ENCODE peak calls at places on chromosome 14, in four cellular contexts. D, N, M and P are unnamed samples.

GRCh38 chr14:32366995-32367394 is 37.9 kb downstream of the AKAP6 start:
- DNase-seq in D (no peak), N (no peak), M (no peak), P (no peak)

GRCh38 chr14:105519946-105520698 is 6.3 kb upstream of the TMEM121 start:
- DNase-seq in D (no peak), N (no peak), M (no peak), P (no peak)

GRCh38 chr14:56487090-56487667 is 92.4 kb upstream of the TMEM260 start:
- DNase-seq in D (peak; percentile 68), N (no peak), M (peak; percentile 17), P (no peak)

GRCh38 chr14:90111895-90112534 is 50.2 kb downstream of the KCNK13 start:
- DNase-seq in D (peak; percentile 88), N (no peak), M (peak; percentile 31), P (peak; percentile 64)

GRCh38 chr14:87944987-87945604 is 47.9 kb downstream of the GALC start:
- DNase-seq in D (peak; percentile 66), N (no peak), M (peak; percentile 62), P (no peak)

GRCh38 chr14:104968153-104968527 is 10.0 kb downstream of the AHNAK2 start:
- DNase-seq in D (peak; percentile 71), N (peak; percentile 93), M (peak; percentile 64), P (peak; percentile 76)

GRCh38 chr14:78254911-78255431 is 84.8 kb downstream of the NRXN3 start:
- DNase-seq in D (peak; percentile 18), N (no peak), M (peak; percentile 4), P (no peak)

GRCh38 chr14:93331375-93332031 is 1.3 kb downstream of the BTBD7 start:
- DNase-seq in D (peak; percentile 12), N (no peak), M (no peak), P (no peak)

GRCh38 chr14:25884657-25885056 is 713.2 kb downstream of the NOVA1 start:
- DNase-seq in D (no peak), N (no peak), M (no peak), P (no peak)

GRCh38 chr14:50321009-50321660 is 9.0 kb downstream of the DMAC2L start:
- DNase-seq in D (peak; percentile 97), N (peak; percentile 56), M (peak; percentile 91), P (peak; percentile 66)

GRCh38 chr14:98444077-98444476 is 827.9 kb downstream of the BCL11B start:
- DNase-seq in D (no peak), N (no peak), M (no peak), P (no peak)

GRCh38 chr14:50719911-50720759 is 52.0 kb upstream of the SAV1 start:
- DNase-seq in D (no peak), N (no peak), M (no peak), P (no peak)

GRCh38 chr14:38120109-38120508 is 87.6 kb upstream of the SSTR1 start:
- DNase-seq in D (no peak), N (no peak), M (no peak), P (no peak)

GRCh38 chr14:88248606-88249005 is 74.5 kb downstream of the KCNK10 start:
- DNase-seq in D (peak; percentile 58), N (no peak), M (peak; percentile 7), P (no peak)

GRCh38 chr14:54132485-54132884 is 175.9 kb upstream of the BMP4 start:
- DNase-seq in D (peak; percentile 51), N (no peak), M (no peak), P (no peak)

GRCh38 chr14:52446355-52446754 is 106.0 kb downstream of the TXNDC16 start:
- DNase-seq in D (no peak), N (no peak), M (no peak), P (no peak)

GRCh38 chr14:89221109-89221508 is 195.9 kb downstream of the FOXN3 start:
- DNase-seq in D (peak; percentile 20), N (no peak), M (peak; percentile 5), P (no peak)

GRCh38 chr14:94373708-94374107 is 14.7 kb downstream of the SERPINA1 start:
- DNase-seq in D (peak; percentile 73), N (no peak), M (peak; percentile 31), P (no peak)

GRCh38 chr14:61280092-61280525 is 1.0 kb downstream of the TMEM30B start:
- DNase-seq in D (peak; percentile 16), N (no peak), M (no peak), P (no peak)

GRCh38 chr14:102917469-102918211 is 4.8 kb upstream of the AMN start:
- DNase-seq in D (peak; percentile 37), N (no peak), M (peak; percentile 39), P (peak; percentile 54)

GRCh38 chr14:103317976-103318580 is 16.0 kb upstream of the EIF5 start:
- DNase-seq in D (no peak), N (no peak), M (no peak), P (no peak)

GRCh38 chr14:104358528-104359300 is 220.3 kb downstream of the KIF26A start:
- DNase-seq in D (no peak), N (no peak), M (no peak), P (no peak)

GRCh38 chr14:106691601-106692291 is 1165.4 kb downstream of the TMEM121 start:
- DNase-seq in D (no peak), N (no peak), M (peak; percentile 50), P (no peak)

GRCh38 chr14:37325332-37325731 is 127.6 kb downstream of the MIPOL1 start:
- DNase-seq in D (no peak), N (no peak), M (no peak), P (no peak)

GRCh38 chr14:95691591-95691990 is 5.4 kb downstream of the TCL1B start:
- DNase-seq in D (no peak), N (no peak), M (no peak), P (no peak)

GRCh38 chr14:80942158-80942738 is 710 bp upstream of the CEP128 start:
- DNase-seq in D (peak; percentile 27), N (no peak), M (no peak), P (no peak)

GRCh38 chr14:70809238-70810214 is at the start of gene MAP3K9:
- DNase-seq in D (peak; percentile 98), N (peak; percentile 66), M (peak; percentile 97), P (peak; percentile 100)

GRCh38 chr14:100124551-100125088 is 34.8 kb downstream of the DEGS2 start:
- DNase-seq in D (no peak), N (no peak), M (no peak), P (no peak)

GRCh38 chr14:54931598-54932340 is 29.1 kb upstream of the GCH1 start:
- DNase-seq in D (no peak), N (no peak), M (no peak), P (no peak)

GRCh38 chr14:100358396-100358795 is 35.3 kb downstream of the SLC25A47 start:
- DNase-seq in D (no peak), N (no peak), M (no peak), P (no peak)

GRCh38 chr14:102209224-102209966 is 69.7 kb downstream of the WDR20 start:
- DNase-seq in D (peak; percentile 21), N (no peak), M (peak; percentile 60), P (no peak)

GRCh38 chr14:51008416-51008815 is 64.1 kb upstream of the PYGL start:
- DNase-seq in D (no peak), N (no peak), M (no peak), P (no peak)

GRCh38 chr14:24179961-24180726 is 8.3 kb downstream of the REC8 start:
- DNase-seq in D (peak; percentile 43), N (no peak), M (no peak), P (no peak)

GRCh38 chr14:100601914-100602313 is 14.7 kb upstream of the BEGAIN start:
- DNase-seq in D (no peak), N (no peak), M (no peak), P (no peak)

GRCh38 chr14:87161502-87161901 is 831.5 kb downstream of the GALC start:
- DNase-seq in D (no peak), N (peak; percentile 30), M (no peak), P (no peak)

GRCh38 chr14:90778468-90779255 is 37.6 kb downstream of the TTC7B start:
- DNase-seq in D (no peak), N (no peak), M (no peak), P (no peak)

GRCh38 chr14:20857630-20858261 is 33.4 kb upstream of the RNASE3 start:
- DNase-seq in D (peak; percentile 68), N (peak; percentile 62), M (peak; percentile 56), P (peak; percentile 48)

DNA sequence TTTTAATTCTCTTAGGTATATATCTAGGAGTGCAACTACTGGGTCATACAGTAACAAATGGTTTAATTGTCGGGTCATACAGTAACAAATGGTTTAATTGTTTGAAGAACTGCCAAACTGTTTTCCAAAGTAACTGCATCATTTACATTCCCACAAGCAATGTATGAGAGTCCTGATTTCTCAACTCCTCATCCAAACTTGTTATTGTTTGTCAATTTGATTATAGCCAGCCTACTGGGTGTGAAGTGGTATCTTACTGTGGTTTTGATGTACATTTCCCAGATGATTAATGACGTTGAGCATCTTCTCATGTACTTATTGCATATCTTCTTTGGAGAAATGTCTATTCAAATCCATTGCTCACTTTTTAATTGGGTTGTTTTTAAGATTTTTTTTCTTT is 67.6 kb upstream of the CFL2 start:
- DNase-seq in D (no peak), N (no peak), M (no peak), P (no peak)
- H3K4me3 ChIP-seq in D (no peak overlapping the region), N (no peak overlapping the region), M (no peak overlapping the region), P (no peak overlapping the region)

GRCh38 chr14:22483863-22484593 is 105.0 kb downstream of the DAD1 start:
- DNase-seq in D (no peak), N (no peak), M (no peak), P (no peak)
- H3K4me3 ChIP-seq in D (no peak overlapping the region), N (no peak overlapping the region), M (no peak overlapping the region), P (no peak overlapping the region)

DNA sequence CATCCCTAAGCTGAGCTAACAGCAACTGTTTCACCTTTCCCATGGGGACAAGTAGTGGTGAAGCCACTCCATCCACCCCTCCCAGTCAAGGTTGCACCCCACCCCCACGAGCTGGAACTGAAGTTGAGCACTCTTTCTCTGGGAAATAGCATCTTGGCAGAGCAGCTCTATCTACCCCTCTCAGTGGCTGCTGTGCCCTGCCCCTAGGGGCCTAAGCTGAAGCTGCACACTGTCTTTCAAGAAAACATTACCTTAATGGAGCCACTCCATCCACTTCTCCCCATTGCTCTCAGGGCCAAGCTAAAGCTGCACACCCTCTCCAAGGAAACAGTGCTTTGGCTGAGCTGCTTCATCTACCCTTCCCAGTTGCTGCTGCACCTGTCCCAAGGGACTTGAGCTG is 170.6 kb upstream of the CCDC196 start:
- DNase-seq in D (no peak), N (no peak), M (no peak), P (no peak)
- H3K4me3 ChIP-seq in D (no peak overlapping the region), N (no peak overlapping the region), M (no peak overlapping the region), P (no peak overlapping the region)

GRCh38 chr14:75429562-75429961 is 1.7 kb downstream of the JDP2 start:
- DNase-seq in D (no peak), N (no peak), M (no peak), P (no peak)
- H3K4me3 ChIP-seq in D (no peak overlapping the region), N (no peak overlapping the region), M (peak overlapping the region; percentile 83), P (peak overlapping the region; percentile 90)